ENCODE peak calls at places on chromosomes 16 and 17, in five cellular contexts. O, P, X, K and Z are unnamed samples.

GRCh38 chr16:73254983-73255382 is 207.1 kb upstream of the ZFHX3 start:
- DNase-seq in O (no peak), P (no peak), X (peak), K (no peak), Z (peak)

GRCh38 chr16:72271841-72272240 is 99.9 kb upstream of the PMFBP1 start:
- DNase-seq in O (no peak), P (no peak), X (no peak), K (no peak), Z (no peak)

GRCh38 chr16:49276646-49277385 is 4.8 kb downstream of the CBLN1 start:
- DNase-seq in O (no peak), P (no peak), X (no peak), K (no peak), Z (no peak)

GRCh38 chr17:73099504-73099903 is 7.0 kb upstream of the SLC39A11 start:
- DNase-seq in O (no peak), P (no peak), X (no peak), K (no peak), Z (no peak)

GRCh38 chr17:51289776-51290175 is 29.4 kb downstream of the UTP18 start:
- DNase-seq in O (no peak), P (no peak), X (no peak), K (no peak), Z (no peak)

GRCh38 chr17:50067996-50068395 is 12.1 kb downstream of the ITGA3 start:
- DNase-seq in O (no peak), P (no peak), X (no peak), K (no peak), Z (no peak)

GRCh38 chr16:80743273-80743672 is 61.1 kb downstream of the CDYL2 start:
- DNase-seq in O (no peak), P (no peak), X (no peak), K (no peak), Z (no peak)

GRCh38 chr17:72922223-72922622 is 170.3 kb downstream of the SLC39A11 start:
- DNase-seq in O (no peak), P (no peak), X (no peak), K (no peak), Z (no peak)

GRCh38 chr17:81842725-81843504 is 8.1 kb upstream of the PPP1R27 start:
- DNase-seq in O (no peak), P (no peak), X (no peak), K (no peak), Z (no peak)

GRCh38 chr16:1054660-1055556 is 17.6 kb upstream of the SSTR5 start:
- DNase-seq in O (no peak), P (peak), X (peak), K (no peak), Z (peak)

GRCh38 chr17:64174686-64175456 is 44.9 kb upstream of the ERN1 start:
- DNase-seq in O (no peak), P (no peak), X (peak), K (no peak), Z (no peak)

GRCh38 chr17:31433091-31433790 is 41.8 kb downstream of the RAB11FIP4 start:
- DNase-seq in O (no peak), P (no peak), X (no peak), K (peak), Z (no peak)

GRCh38 chr17:16954541-16954940 is 17.4 kb downstream of the TNFRSF13B start:
- DNase-seq in O (no peak), P (no peak), X (no peak), K (no peak), Z (no peak)

GRCh38 chr17:64608571-64608981 is 53.5 kb downstream of the SMURF2 start:
- DNase-seq in O (no peak), P (no peak), X (no peak), K (no peak), Z (no peak)

GRCh38 chr17:12918132-12918531 is 99.7 kb downstream of the ELAC2 start:
- DNase-seq in O (no peak), P (no peak), X (no peak), K (no peak), Z (no peak)

GRCh38 chr17:27295945-27296344 is 2.0 kb downstream of the WSB1 start:
- DNase-seq in O (no peak), P (no peak), X (peak), K (no peak), Z (peak)

GRCh38 chr16:19733551-19733950 is 15.5 kb downstream of the IQCK start:
- DNase-seq in O (no peak), P (no peak), X (no peak), K (no peak), Z (no peak)

GRCh38 chr17:39596543-39597267 is 11.0 kb downstream of the NEUROD2 start:
- DNase-seq in O (no peak), P (no peak), X (no peak), K (no peak), Z (no peak)

GRCh38 chr17:792277-792676 is 10.1 kb downstream of the MRM3 start:
- DNase-seq in O (no peak), P (no peak), X (no peak), K (no peak), Z (no peak)

GRCh38 chr17:20242271-20242670 is 225.1 kb downstream of the LGALS9B start:
- DNase-seq in O (no peak), P (no peak), X (no peak), K (no peak), Z (no peak)